ENCODE peak calls at places on chromosomes 13 and 19, in eight cellular contexts. Y is D721Med, M is bronchial epithelial cell, O is AG09319, I is ascending aorta, S is AG09309, Q is HCT116, D is endothelial cell. C is an unnamed sample.

GRCh38 chr13:45167611-45168554 is 33.0 kb downstream of the KCTD4 start:
- DNase-seq in Y (no peak), Q (peak), S (no peak), M (peak), O (no peak), D (no peak), I (no peak), C (no peak)

GRCh38 chr13:41457589-41458186 is 338 bp downstream of the RGCC start:
- DNase-seq in Y (no peak), D (no peak), Q (no peak), O (no peak), I (no peak), S (no peak), M (no peak), C (no peak)

GRCh38 chr19:5048091-5048726 is 79.3 kb downstream of the KDM4B start:
- DNase-seq in D (peak), S (no peak), I (peak), O (peak), M (peak), Q (no peak), Y (peak), C (peak)

GRCh38 chr19:51150627-51151026 is 8.5 kb downstream of the SIGLEC7 start:
- DNase-seq in Y (no peak), D (no peak), S (no peak), M (no peak), I (no peak), O (no peak), Q (no peak), C (no peak)

GRCh38 chr13:43284162-43284561 is 260.8 kb downstream of the DNAJC15 start:
- DNase-seq in O (no peak), S (no peak), M (peak), Q (no peak), Y (no peak), D (no peak), I (no peak), C (no peak)

GRCh38 chr13:30481241-30481760 is 15.6 kb upstream of the HMGB1 start:
- DNase-seq in Q (no peak), D (no peak), S (no peak), O (no peak), Y (no peak), I (no peak), M (no peak), C (no peak)

GRCh38 chr13:108929532-108929931 is 300.1 kb downstream of the MYO16 start:
- DNase-seq in M (no peak), Y (no peak), Q (no peak), O (no peak), I (no peak), S (no peak), D (no peak), C (no peak)

GRCh38 chr19:35973487-35973886 is 21.5 kb upstream of the SDHAF1 start:
- DNase-seq in Q (no peak), D (no peak), M (no peak), Y (no peak), I (no peak), O (no peak), S (no peak), C (no peak)

GRCh38 chr19:10828981-10829821 is 6.8 kb downstream of the TMED1 start:
- DNase-seq in Y (no peak), O (no peak), I (no peak), Q (no peak), D (no peak), M (no peak), S (no peak), C (no peak)
- TF ChIP-seq CTCF in Y (peak), O (no peak), I (no peak), Q (peak), D (no peak), M (no peak), S (peak), C (no peak)

DNA sequence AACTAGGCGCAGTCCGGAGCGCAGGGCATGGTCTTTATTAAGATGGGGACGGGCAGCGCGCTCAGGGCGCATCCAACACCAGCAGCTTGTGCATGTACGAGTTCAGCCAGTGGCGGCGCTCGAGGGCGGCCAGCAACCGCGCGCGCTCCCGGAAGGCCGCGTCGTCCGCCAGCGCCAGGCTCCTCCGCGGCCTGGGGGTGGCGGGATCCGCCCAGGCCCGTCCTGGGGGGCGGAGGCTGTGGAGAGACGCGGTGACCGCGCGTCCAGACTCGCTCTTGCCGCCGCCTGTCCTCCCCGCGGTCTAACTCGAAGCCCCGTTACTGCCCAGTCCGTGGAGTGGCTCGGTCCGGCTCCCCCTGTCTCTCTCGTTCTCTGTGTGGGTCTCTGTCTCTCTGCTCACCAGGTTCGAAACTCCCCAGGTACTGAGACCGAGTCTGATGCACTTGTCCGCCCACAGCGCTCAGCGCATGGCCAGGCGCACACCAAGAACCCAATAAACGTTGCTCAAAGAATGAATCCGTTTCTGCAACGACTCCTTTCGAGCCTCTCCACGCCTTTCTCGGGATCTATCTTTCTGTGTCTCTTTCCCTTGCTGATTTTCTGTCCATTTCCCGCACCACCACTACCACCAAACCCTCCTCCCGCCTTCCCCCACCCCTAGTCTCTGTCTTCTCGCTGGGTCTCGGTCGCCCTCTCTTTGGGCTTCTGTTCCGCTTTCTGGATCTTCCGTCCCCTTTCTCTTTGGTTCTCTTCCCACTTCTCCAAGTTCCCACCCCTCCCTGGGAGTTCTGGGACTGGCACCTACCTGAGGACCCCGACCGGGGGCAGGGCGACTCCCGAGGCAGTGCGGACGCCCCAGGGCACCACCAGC is 599 bp downstream of the PTH2 start:
- DNase-seq in Y (no peak), I (no peak), S (no peak), D (peak), M (no peak), O (no peak), Q (no peak), C (no peak)
- TF ChIP-seq CTCF in Y (peak), I (peak), S (peak), D (peak), M (peak), O (peak), Q (no peak), C (no peak)

GRCh38 chr19:17423429-17424208 is 3.8 kb downstream of the MVB12A start:
- DNase-seq in S (no peak), Y (no peak), Q (no peak), I (no peak), O (no peak), D (no peak), M (no peak), C (no peak)

GRCh38 chr19:17421942-17422341 is 2.1 kb downstream of the MVB12A start:
- DNase-seq in Q (no peak), M (no peak), O (no peak), D (no peak), S (no peak), Y (no peak), I (no peak), C (no peak)

GRCh38 chr19:17420267-17420924 is 549 bp downstream of the MVB12A start:
- DNase-seq in M (no peak), O (no peak), I (no peak), Y (peak), S (no peak), Q (no peak), D (peak), C (no peak)

GRCh38 chr19:17429661-17430101 is 9.8 kb downstream of the MVB12A start:
- DNase-seq in Y (no peak), S (no peak), I (no peak), Q (no peak), O (no peak), M (no peak), D (no peak), C (no peak)

DNA sequence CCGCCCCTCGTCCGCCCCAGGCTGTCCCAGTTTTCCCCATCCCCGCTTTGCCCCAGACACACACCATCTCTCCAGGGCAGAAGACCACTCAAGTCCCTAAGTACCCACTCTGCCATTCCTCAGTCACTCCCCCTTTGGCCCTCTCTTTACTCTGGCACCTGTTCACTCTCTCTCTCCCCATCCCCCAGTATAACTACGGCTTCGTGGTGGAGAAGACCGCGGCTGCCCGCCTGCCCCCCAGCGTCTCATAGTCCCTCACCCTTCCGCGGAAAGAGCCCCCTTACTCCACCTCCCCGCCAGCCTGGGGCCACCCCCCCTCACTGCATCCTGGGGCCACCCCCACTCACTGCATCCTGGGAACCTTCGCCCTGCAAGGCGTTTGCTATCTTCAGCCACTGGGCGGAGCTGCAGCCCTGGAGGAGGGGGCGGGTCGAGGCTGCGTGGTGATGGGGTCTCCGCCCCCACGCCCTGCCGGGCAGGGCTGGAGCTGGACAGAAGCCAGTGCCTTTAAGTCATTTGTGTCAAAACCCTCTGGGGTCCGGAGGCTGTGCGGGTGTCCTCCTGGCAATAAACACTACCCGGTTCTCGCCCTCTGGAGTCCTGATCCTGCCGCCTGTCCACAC is 5.0 kb downstream of the MVB12A start:
- DNase-seq in Q (no peak), D (peak), O (no peak), I (no peak), M (no peak), S (no peak), Y (peak), C (no peak)
- TF ChIP-seq CTCF in Q (peak), D (no peak), O (peak), I (peak), M (peak), S (peak), Y (peak), C (no peak)

DNA sequence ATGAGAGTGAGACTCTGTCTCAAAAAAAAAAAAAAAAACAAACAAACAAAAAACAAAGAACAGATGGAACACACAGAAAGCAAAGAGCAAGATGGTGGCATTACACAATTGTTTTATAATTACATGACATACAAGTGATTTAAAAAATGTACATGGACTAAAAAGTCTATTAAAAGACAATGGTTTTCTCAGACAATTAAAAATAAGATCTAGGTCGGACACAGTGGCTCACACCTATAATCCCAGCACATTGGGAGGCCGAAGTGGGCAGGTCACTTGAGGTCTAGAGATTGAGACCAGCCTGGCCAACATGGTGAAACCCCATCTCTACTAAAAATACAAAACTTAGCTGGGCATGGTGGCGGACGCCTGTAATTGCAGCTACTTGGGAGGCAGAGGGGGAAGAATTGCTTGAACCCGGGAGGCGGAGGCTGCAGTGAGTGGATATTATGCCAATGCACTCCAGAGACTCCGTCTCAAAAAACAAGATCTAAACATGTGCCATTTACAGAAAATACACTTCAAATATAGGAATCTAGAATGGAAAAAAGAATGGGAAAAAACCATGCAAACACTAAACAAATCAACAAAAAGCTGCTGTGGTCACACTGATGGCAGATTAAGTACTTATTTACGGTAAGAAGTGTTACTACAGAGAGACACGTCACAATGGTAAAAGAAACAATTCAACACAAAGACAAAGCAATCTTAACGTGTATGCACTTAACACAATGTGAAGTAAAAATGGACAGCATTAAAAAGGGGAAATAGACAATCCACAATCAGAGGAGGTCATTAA is 26.7 kb downstream of the MIER2 start:
- DNase-seq in Y (no peak), O (no peak), Q (no peak), I (no peak), S (no peak), M (no peak), D (no peak), C (no peak)
- TF ChIP-seq CTCF in Y (no peak), O (no peak), Q (no peak), I (no peak), S (no peak), M (no peak), D (peak), C (no peak)

GRCh38 chr19:11481777-11482383 is 1.0 kb upstream of the ELAVL3 start:
- DNase-seq in I (peak), Y (peak), S (peak), D (peak), Q (no peak), O (peak), M (peak), C (no peak)
- TF ChIP-seq CTCF in I (no peak), Y (no peak), S (no peak), D (no peak), Q (no peak), O (no peak), M (no peak), C (no peak)

GRCh38 chr19:13154241-13154778 is 4.1 kb downstream of the IER2 start:
- DNase-seq in O (peak), D (peak), S (peak), Y (no peak), M (peak), Q (no peak), I (peak), C (peak)

GRCh38 chr19:13153627-13154240 is 3.5 kb downstream of the IER2 start:
- DNase-seq in I (no peak), O (no peak), Y (no peak), Q (no peak), M (no peak), D (peak), S (no peak), C (no peak)

GRCh38 chr19:13155472-13156284 is 5.5 kb downstream of the IER2 start:
- DNase-seq in M (peak), Q (no peak), O (peak), D (peak), S (no peak), Y (peak), I (peak), C (peak)

GRCh38 chr19:13152854-13153626 is 2.8 kb downstream of the IER2 start:
- DNase-seq in Y (peak), M (peak), O (peak), D (peak), I (peak), S (no peak), Q (peak), C (peak)

GRCh38 chr19:13154911-13155471 is 4.8 kb downstream of the IER2 start:
- DNase-seq in D (peak), M (peak), I (peak), Y (no peak), S (no peak), O (no peak), Q (peak), C (peak)
- TF ChIP-seq CTCF in D (no peak), M (peak), I (peak), Y (peak), S (peak), O (peak), Q (peak), C (no peak)

GRCh38 chr19:42594617-42595489 is at the start of gene CEACAM8:
- DNase-seq in M (no peak), Q (no peak), O (no peak), I (no peak), S (no peak), D (no peak), Y (no peak), C (no peak)
- TF ChIP-seq CTCF in M (no peak), Q (no peak), O (no peak), I (no peak), S (no peak), D (no peak), Y (no peak), C (no peak)

DNA sequence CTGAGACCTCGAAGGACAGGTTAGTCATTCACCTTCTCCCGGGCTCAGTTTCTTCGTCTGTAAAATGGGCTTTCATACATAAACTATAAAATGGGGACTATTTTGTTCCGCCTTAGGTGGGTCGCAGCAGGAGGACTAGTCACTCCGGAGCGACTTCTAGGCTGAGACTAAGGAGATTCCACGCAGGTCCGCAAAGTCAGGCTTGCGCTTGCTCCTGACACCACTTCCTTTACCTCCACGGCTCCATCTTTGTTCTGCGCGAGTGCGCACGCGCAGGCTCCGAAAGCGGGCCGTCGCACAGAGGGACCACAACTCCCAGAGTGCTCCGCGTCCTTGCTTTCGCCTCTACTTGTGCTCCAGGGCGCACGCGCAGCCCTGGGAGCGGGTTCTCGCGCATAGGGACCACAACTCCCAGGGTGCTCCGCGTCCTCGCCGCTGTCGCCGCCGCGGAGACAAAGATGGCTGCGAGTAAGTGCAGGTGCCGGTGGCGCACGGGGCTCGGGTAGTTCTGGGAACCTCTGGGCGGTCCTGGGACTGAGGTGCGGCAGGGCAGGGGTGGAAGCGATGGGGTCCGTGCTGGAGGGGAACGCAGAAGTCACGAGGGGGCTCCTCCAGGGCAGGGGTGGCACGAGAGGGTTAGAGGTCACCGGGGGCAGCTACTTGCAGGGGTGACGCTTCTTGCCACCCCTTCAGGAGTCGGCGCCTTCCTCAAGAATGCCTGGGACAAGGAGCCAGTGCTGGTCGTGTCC is at the start of gene NDUFA3:
- DNase-seq in O (peak), M (peak), I (peak), Y (peak), S (peak), D (peak), Q (peak), C (peak)
- TF ChIP-seq CTCF in O (no peak), M (no peak), I (no peak), Y (no peak), S (no peak), D (no peak), Q (no peak), C (no peak)

C was measured in omental fat pad.